ENCODE peak calls at places on chromosomes 1 and 21, in four cellular contexts. B is Caki2, F is T-helper 1 cell, P is mammary epithelial cell. O is an unnamed sample.
A peak's percentile ranks its signal among the peaks of the same experiment; 100 is the strongest.

GRCh38 chr1:203996126-203996525 is 76.8 kb upstream of the SOX13 start:
- DNase-seq in F (no peak), P (no peak), B (no peak), O (no peak)

GRCh38 chr1:181334724-181335123 is 148.6 kb upstream of the CACNA1E start:
- DNase-seq in F (no peak), B (no peak), P (no peak), O (no peak)

GRCh38 chr1:78355646-78356045 is 135.1 kb upstream of the PTGFR start:
- DNase-seq in B (no peak), P (no peak), F (no peak), O (no peak)

GRCh38 chr1:111359376-111359775 is 68.2 kb downstream of the OVGP1 start:
- DNase-seq in B (no peak), F (no peak), P (no peak), O (no peak)

GRCh38 chr1:46364612-46365011 is 24.0 kb downstream of the NSUN4 start:
- DNase-seq in P (no peak), B (no peak), F (no peak), O (no peak)

GRCh38 chr1:231241751-231242150 is 739 bp downstream of the GNPAT start:
- DNase-seq in F (no peak), B (peak; percentile 30), P (peak; percentile 26), O (peak; percentile 47)

GRCh38 chr21:38322551-38322950 is 65.8 kb downstream of the KCNJ15 start:
- DNase-seq in F (no peak), P (peak; percentile 29), B (no peak), O (no peak)

GRCh38 chr21:45281411-45282282 is 6.0 kb downstream of the POFUT2 start:
- DNase-seq in P (no peak), B (no peak), F (no peak), O (no peak)

GRCh38 chr21:45455321-45456013 is 50.5 kb downstream of the COL18A1 start:
- DNase-seq in F (no peak), P (peak; percentile 49), B (peak; percentile 28), O (no peak)

GRCh38 chr1:7422081-7422480 is 349.0 kb upstream of the VAMP3 start:
- DNase-seq in F (no peak), B (no peak), P (no peak), O (peak; percentile 16)

GRCh38 chr1:172917972-172918371 is 132.8 kb downstream of the TNFSF18 start:
- DNase-seq in P (peak; percentile 94), F (no peak), B (peak; percentile 69), O (no peak)

GRCh38 chr1:241823925-241824324 is 24.1 kb upstream of the EXO1 start:
- DNase-seq in P (no peak), F (no peak), B (no peak), O (no peak)

GRCh38 chr1:3172431-3173112 is 103.6 kb downstream of the PRDM16 start:
- DNase-seq in B (no peak), F (no peak), P (no peak), O (no peak)

GRCh38 chr1:171219751-171220385 is 28.4 kb upstream of the FMO1 start:
- DNase-seq in F (no peak), B (no peak), P (peak; percentile 59), O (no peak)

GRCh38 chr1:43329995-43330751 is 7.4 kb upstream of the MPL start:
- DNase-seq in F (no peak), B (peak; percentile 47), P (peak; percentile 55), O (peak; percentile 43)

GRCh38 chr21:16519656-16520055 is 789.9 kb downstream of the USP25 start:
- DNase-seq in F (no peak), P (no peak), B (no peak), O (no peak)

GRCh38 chr1:86151427-86151826 is 5.1 kb downstream of the COL24A1 start:
- DNase-seq in P (no peak), B (no peak), F (no peak), O (no peak)

GRCh38 chr21:39562791-39563770 is 49.7 kb upstream of the B3GALT5 start:
- DNase-seq in F (no peak), P (no peak), B (no peak), O (no peak)

GRCh38 chr1:70327306-70328076 is 27.0 kb downstream of the ANKRD13C start:
- DNase-seq in P (peak; percentile 53), F (no peak), B (no peak), O (no peak)

GRCh38 chr1:230495891-230496385 is 69.8 kb upstream of the PGBD5 start:
- DNase-seq in P (no peak), F (no peak), B (no peak), O (peak; percentile 62)

GRCh38 chr21:33937931-33938339 is 22.3 kb upstream of the ATP5PO start:
- DNase-seq in P (no peak), F (peak; percentile 42), B (no peak), O (peak; percentile 82)

GRCh38 chr1:1087351-1088035 is 13.4 kb upstream of the RNF223 start:
- DNase-seq in B (no peak), F (no peak), P (no peak), O (no peak)

GRCh38 chr1:58704616-58705021 is 4.8 kb upstream of the MYSM1 start:
- DNase-seq in B (no peak), F (no peak), P (no peak), O (no peak)

GRCh38 chr1:59506952-59507351 is 210.1 kb downstream of the FGGY start:
- DNase-seq in F (no peak), P (no peak), B (no peak), O (no peak)

GRCh38 chr1:177209357-177209756 is 38.6 kb downstream of the BRINP2 start:
- DNase-seq in B (peak; percentile 97), P (peak; percentile 99), F (no peak), O (no peak)

GRCh38 chr1:98674075-98674781 is 12.7 kb downstream of the SNX7 start:
- DNase-seq in P (no peak), B (no peak), F (no peak), O (no peak)

GRCh38 chr21:35352787-35353186 is 303.7 kb upstream of the RUNX1 start:
- DNase-seq in P (no peak), F (no peak), B (no peak), O (no peak)

GRCh38 chr1:31733389-31734219 is 29.8 kb upstream of the COL16A1 start:
- DNase-seq in B (no peak), P (no peak), F (no peak), O (no peak)

GRCh38 chr1:234897754-234898454 is 230.7 kb downstream of the TOMM20 start:
- DNase-seq in B (no peak), P (no peak), F (no peak), O (no peak)

GRCh38 chr1:9126511-9126910 is 2.4 kb downstream of the GPR157 start:
- DNase-seq in F (no peak), P (no peak), B (no peak), O (no peak)

GRCh38 chr1:45009956-45010854 is 919 bp downstream of the HECTD3 start:
- DNase-seq in B (peak; percentile 14), P (peak; percentile 56), F (no peak), O (peak; percentile 49)

GRCh38 chr21:16071761-16072160 is 342.0 kb downstream of the USP25 start:
- DNase-seq in F (no peak), P (no peak), B (no peak), O (no peak)

GRCh38 chr1:54812801-54813478 is 11.8 kb upstream of the TTC22 start:
- DNase-seq in P (no peak), F (no peak), B (no peak), O (peak; percentile 90)

GRCh38 chr1:59596956-59597355 is 217.8 kb upstream of the HOOK1 start:
- DNase-seq in F (no peak), B (no peak), P (peak; percentile 70), O (no peak)